ENCODE peak calls at places on chromosomes 6 and 20, in four cellular contexts. V is OCI-LY7, O is A549, I is GM23338. H is an unnamed sample.
A peak's percentile ranks its signal among the peaks of the same experiment; 100 is the strongest.

GRCh38 chr6:116309657-116310056 is 29.9 kb upstream of the TSPYL1 start:
- DNase-seq in V (no peak), O (no peak), I (no peak), H (no peak)

GRCh38 chr6:147900191-147900830 is 391.8 kb downstream of the SAMD5 start:
- DNase-seq in V (no peak), O (no peak), I (peak; percentile 13), H (no peak)

GRCh38 chr20:37095108-37095608 is 639 bp downstream of the RBL1 start:
- DNase-seq in V (peak; percentile 82), O (peak; percentile 35), I (no peak), H (no peak)

GRCh38 chr20:41141153-41141815 is 3.9 kb downstream of the PLCG1 start:
- DNase-seq in V (peak; percentile 74), O (no peak), I (no peak), H (no peak)

GRCh38 chr6:28940294-28940858 is 16.6 kb upstream of the TRIM27 start:
- DNase-seq in V (no peak), O (peak; percentile 65), I (peak; percentile 80), H (peak; percentile 16)

GRCh38 chr6:143339223-143339622 is 111.3 kb downstream of the ADAT2 start:
- DNase-seq in V (no peak), O (peak; percentile 6), I (no peak), H (no peak)

GRCh38 chr20:41248371-41249024 is 69.0 kb downstream of the ZHX3 start:
- DNase-seq in V (peak; percentile 13), O (no peak), I (no peak), H (no peak)

GRCh38 chr20:48440916-48441315 is 386.9 kb downstream of the PREX1 start:
- DNase-seq in V (no peak), O (no peak), I (no peak), H (no peak)

GRCh38 chr20:30811896-30812671 is 445.4 kb upstream of the DEFB115 start:
- DNase-seq in V (peak; percentile 27), O (no peak), I (peak; percentile 80), H (no peak)

GRCh38 chr6:151436814-151437213 is 15.1 kb downstream of the RMND1 start:
- DNase-seq in V (no peak), O (peak; percentile 20), I (no peak), H (no peak)

GRCh38 chr6:31947864-31948263 is 2.0 kb downstream of the CFB start:
- DNase-seq in V (no peak), O (no peak), I (no peak), H (no peak)

GRCh38 chr6:31945154-31945506 is 765 bp upstream of the CFB start:
- DNase-seq in V (no peak), O (no peak), I (no peak), H (no peak)

GRCh38 chr6:31947070-31947675 is 1.3 kb downstream of the CFB start:
- DNase-seq in V (no peak), O (no peak), I (no peak), H (no peak)

GRCh38 chr6:31945507-31946369 is at the start of gene CFB:
- DNase-seq in V (no peak), O (peak; percentile 57), I (peak; percentile 46), H (peak; percentile 80)

DNA sequence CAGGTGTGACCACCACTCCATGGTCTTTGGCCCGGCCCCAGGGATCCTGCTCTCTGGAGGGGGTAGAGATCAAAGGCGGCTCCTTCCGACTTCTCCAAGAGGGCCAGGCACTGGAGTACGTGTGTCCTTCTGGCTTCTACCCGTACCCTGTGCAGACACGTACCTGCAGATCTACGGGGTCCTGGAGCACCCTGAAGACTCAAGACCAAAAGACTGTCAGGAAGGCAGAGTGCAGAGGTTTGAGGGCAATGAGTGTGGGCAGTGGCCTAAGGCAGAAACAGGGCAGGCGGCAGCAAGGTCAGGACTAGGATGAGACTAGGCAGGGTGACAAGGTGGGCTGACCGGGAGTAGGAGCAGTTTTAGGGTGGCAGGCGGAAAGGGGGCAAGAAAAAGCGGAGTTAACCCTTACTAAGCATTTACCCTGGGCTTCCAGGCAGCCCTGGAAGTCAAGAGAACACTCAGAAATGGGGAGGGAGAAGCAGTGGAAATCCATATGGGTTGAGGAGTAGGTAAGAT is 533 bp downstream of the CFB start:
- DNase-seq in V (no peak), O (no peak), I (no peak), H (no peak)
- H3K4me3 ChIP-seq in V (no peak overlapping the region), O (no peak overlapping the region), I (no peak overlapping the region), H (peak overlapping the region; percentile 59)

DNA sequence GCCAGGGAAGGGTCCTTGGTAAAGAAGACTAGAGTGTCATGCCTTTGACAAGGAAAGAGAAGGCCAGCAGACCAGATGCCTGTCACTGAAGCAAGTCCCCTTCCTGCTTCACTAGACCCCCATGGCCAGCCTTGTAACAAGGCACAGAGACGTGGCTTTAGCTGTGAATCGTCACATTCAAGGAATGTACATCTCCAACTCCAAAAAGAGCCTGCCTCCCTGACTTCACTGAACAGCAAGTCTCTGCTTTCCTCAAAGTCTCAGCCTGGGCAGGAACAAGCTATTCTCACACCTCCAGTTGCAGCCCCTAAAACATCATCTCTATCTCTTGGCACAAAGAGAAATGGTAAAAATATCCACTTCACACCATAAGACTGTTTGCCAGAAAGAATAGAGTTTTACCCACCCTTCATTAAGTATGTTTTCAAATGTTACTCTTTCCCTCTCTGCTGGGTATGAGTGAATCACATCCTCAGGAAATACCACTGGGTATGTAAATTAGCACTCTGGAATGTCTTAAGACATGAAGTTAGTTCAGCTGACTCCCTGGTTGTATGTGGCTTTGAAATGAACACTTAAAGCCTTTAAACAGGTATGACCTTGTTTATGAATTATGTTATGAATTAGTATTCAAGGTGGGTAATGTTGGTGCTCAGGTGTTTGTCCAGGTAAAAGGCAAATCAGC is 46.4 kb upstream of the NT5E start:
- DNase-seq in V (no peak), O (peak; percentile 50), I (peak; percentile 61), H (no peak)
- H3K4me1 ChIP-seq in V (no peaks in the 10 kb centered on the region), O (peaks cover 58% of the 10 kb centered on the region), I (peaks cover 27% of the 10 kb centered on the region), H (peaks cover 34% of the 10 kb centered on the region)

GRCh38 chr6:170148709-170149470 is 142.0 kb downstream of the DLL1 start:
- DNase-seq in V (no peak), O (no peak), I (no peak), H (no peak)
- H3K4me3 ChIP-seq in V (no peak overlapping the region), O (no peak overlapping the region), I (no peak overlapping the region), H (no peak overlapping the region)

GRCh38 chr20:24633026-24633425 is 163.6 kb downstream of the SYNDIG1 start:
- DNase-seq in V (no peak), O (no peak), I (no peak), H (no peak)
- H3K4me1 ChIP-seq in V (no peaks in the 10 kb centered on the region), O (peaks cover 22% of the 10 kb centered on the region), I (peaks cover 24% of the 10 kb centered on the region), H (no peaks in the 10 kb centered on the region)